ENCODE peak calls at places on chromosomes 11 and 22, in four cellular contexts. U, N, K and M are unnamed samples. For H3K4me1 and H3K27me3, the result is how much of the 10 kb centered on the place peaks cover.

GRCh38 chr22:29030618-29031235 is 30.9 kb downstream of the C22orf31 start:
- DNase-seq in U (no peak), N (peak), K (no peak), M (peak)

GRCh38 chr22:39664485-39665200 is 94.1 kb downstream of the CACNA1I start:
- DNase-seq in U (peak), N (no peak), K (peak), M (no peak)

GRCh38 chr11:2519879-2520735 is 75.3 kb downstream of the KCNQ1 start:
- DNase-seq in U (peak), N (no peak), K (no peak), M (no peak)

GRCh38 chr11:23957309-23957708 is 539.5 kb upstream of the LUZP2 start:
- DNase-seq in U (no peak), N (peak), K (no peak), M (no peak)

GRCh38 chr11:62539238-62539925 is 7.2 kb downstream of the AHNAK start:
- DNase-seq in U (no peak), N (peak), K (peak), M (peak)

GRCh38 chr11:129695543-129696308 is 119.9 kb upstream of the TMEM45B start:
- DNase-seq in U (peak), N (peak), K (peak), M (peak)

GRCh38 chr11:60310407-60310998 is 16.6 kb upstream of the MS4A6E start:
- DNase-seq in U (no peak), N (no peak), K (no peak), M (no peak)

GRCh38 chr11:24496371-24496727 is 504 bp upstream of the LUZP2 start:
- DNase-seq in U (no peak), N (peak), K (no peak), M (peak)

GRCh38 chr11:46200537-46201281 is 76.8 kb upstream of the CREB3L1 start:
- DNase-seq in U (no peak), N (peak), K (no peak), M (no peak)

GRCh38 chr11:64207247-64208085 is 945 bp downstream of the FERMT3 start:
- DNase-seq in U (no peak), N (peak), K (peak), M (no peak)

GRCh38 chr11:134556186-134556585 is 144.1 kb upstream of the B3GAT1 start:
- DNase-seq in U (peak), N (no peak), K (no peak), M (no peak)

GRCh38 chr11:126840201-126840886 is 160.2 kb downstream of the KIRREL3 start:
- DNase-seq in U (no peak), N (peak), K (no peak), M (peak)

GRCh38 chr22:22346401-22347107 is 102.0 kb downstream of the VPREB1 start:
- DNase-seq in U (no peak), N (no peak), K (no peak), M (no peak)

GRCh38 chr11:45026835-45027234 is 76.2 kb upstream of the TP53I11 start:
- DNase-seq in U (no peak), N (no peak), K (no peak), M (no peak)

GRCh38 chr11:47318166-47318565 is 34.3 kb downstream of the MYBPC3 start:
- DNase-seq in U (no peak), N (no peak), K (no peak), M (no peak)

GRCh38 chr11:130786586-130786985 is 129.7 kb downstream of the SNX19 start:
- DNase-seq in U (no peak), N (no peak), K (no peak), M (no peak)

GRCh38 chr11:125170001-125170405 is 5.5 kb downstream of the PKNOX2 start:
- DNase-seq in U (peak), N (peak), K (no peak), M (no peak)

GRCh38 chr22:24115247-24116207 is 65.8 kb upstream of the SUSD2 start:
- DNase-seq in U (no peak), N (no peak), K (no peak), M (no peak)

GRCh38 chr22:44460287-44461082 is 37.5 kb downstream of the RTL6 start:
- DNase-seq in U (no peak), N (no peak), K (no peak), M (no peak)

GRCh38 chr11:123742778-123743177 is 1.3 kb upstream of the ZNF202 start:
- DNase-seq in U (no peak), N (no peak), K (no peak), M (no peak)

GRCh38 chr11:3123316-3123715 is 41.8 kb downstream of the OSBPL5 start:
- DNase-seq in U (no peak), N (no peak), K (no peak), M (no peak)

GRCh38 chr22:23539135-23539838 is 40.8 kb downstream of the IGLL1 start:
- DNase-seq in U (peak), N (peak), K (peak), M (peak)

GRCh38 chr11:15692739-15693138 is 578.0 kb downstream of the INSC start:
- DNase-seq in U (no peak), N (peak), K (no peak), M (no peak)

GRCh38 chr11:79011357-79011756 is 429.5 kb downstream of the TENM4 start:
- DNase-seq in U (no peak), N (no peak), K (no peak), M (no peak)

GRCh38 chr11:61827573-61828378 is at the start of gene FADS2:
- DNase-seq in U (peak), N (peak), K (peak), M (peak)

GRCh38 chr22:47198801-47199251 is 436.4 kb downstream of the TBC1D22A start:
- DNase-seq in U (no peak), N (no peak), K (no peak), M (no peak)

GRCh38 chr22:30010789-30011405 is 69.4 kb upstream of the HORMAD2 start:
- DNase-seq in U (no peak), N (peak), K (no peak), M (no peak)

DNA sequence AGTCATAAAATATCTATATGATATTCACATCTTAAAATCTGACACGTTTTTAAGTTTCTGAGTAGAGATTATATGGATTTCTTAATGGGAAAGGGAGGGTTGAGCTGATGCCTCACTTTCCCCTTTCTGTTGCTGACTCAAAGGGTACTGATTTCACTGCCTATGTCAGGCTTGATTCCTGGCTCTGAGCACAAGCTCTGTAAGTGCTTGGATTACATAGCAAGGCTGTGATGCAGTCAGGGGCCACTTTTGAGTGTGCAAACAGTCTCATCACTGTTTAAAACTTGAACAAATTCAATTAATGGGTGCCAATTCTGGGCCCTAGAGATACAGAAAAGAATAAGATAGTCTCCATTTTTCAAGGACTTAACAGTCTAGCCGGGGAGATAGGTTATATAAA is 14.4 kb downstream of the ATXN10 start:
- DNase-seq in U (no peak), N (peak), K (no peak), M (peak)
- H3K4me1 ChIP-seq in U (under half), N (under half), K (under half), M (half or more)

DNA sequence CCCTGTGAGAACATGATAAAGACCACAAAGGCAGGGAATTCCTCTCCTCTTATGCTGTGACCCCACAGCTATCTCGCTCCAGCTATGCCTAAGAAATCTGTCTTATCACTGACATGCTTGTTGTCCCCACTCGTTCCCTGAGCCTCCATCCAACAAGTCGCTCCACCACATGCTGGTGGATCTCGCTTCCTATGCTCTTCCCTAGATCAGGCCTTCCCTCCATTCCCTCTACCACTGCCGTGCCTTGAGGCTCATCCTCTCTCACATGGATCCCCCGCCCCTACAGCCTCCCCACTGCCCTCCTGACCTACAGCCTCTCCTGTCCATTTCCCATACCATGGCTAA is 1.4 kb upstream of the DGAT2 start:
- DNase-seq in U (no peak), N (no peak), K (no peak), M (no peak)
- H3K27me3 ChIP-seq in U (under half), N (under half), K (under half), M (under half)

DNA sequence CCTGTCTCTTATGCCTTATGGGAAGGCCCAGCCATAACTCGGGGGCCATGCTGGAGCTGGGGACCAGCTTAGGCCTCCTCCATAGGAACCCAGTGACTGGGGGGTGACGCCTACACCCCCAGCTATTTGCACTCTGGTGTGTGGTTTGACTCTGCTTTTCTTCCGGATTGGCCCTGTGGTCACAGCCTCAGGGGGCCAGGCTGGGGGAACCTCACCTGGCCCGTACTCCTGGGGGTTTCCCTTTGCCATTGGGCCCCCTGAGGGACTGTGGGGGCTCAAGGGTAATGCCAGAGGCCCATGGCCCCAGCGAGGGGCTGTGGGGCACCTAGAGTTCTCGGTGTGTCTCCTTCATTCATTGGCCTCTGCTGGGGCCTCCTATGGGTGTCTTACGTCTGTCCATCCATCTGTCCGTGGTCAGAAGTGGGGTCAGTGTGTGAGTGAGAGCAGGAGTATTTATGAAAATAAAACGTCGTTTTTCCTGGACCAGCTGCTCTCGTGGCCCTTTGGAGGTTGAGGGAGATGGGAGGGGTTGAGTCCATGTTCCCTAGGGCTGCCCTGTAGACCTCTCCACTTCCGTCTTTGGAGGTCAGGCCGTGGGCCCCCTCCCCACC is 6.3 kb upstream of the SH3BP1 start:
- DNase-seq in U (no peak), N (no peak), K (peak), M (no peak)
- H3K4me3 ChIP-seq in U (no peak), N (no peak), K (peak), M (no peak)

GRCh38 chr11:75667268-75667830 is 1.5 kb downstream of the MAP6 start:
- DNase-seq in U (peak), N (no peak), K (no peak), M (peak)

GRCh38 chr11:75667831-75668507 is 869 bp downstream of the MAP6 start:
- DNase-seq in U (peak), N (peak), K (peak), M (peak)

GRCh38 chr11:75665126-75665525 is 3.7 kb downstream of the MAP6 start:
- DNase-seq in U (no peak), N (no peak), K (no peak), M (no peak)

GRCh38 chr11:75664366-75664765 is 4.5 kb downstream of the MAP6 start:
- DNase-seq in U (no peak), N (no peak), K (no peak), M (no peak)

GRCh38 chr11:75668508-75669297 is at the start of gene MAP6:
- DNase-seq in U (peak), N (no peak), K (no peak), M (peak)
- H3K4me1 ChIP-seq in U (under half), N (under half), K (under half), M (under half)

DNA sequence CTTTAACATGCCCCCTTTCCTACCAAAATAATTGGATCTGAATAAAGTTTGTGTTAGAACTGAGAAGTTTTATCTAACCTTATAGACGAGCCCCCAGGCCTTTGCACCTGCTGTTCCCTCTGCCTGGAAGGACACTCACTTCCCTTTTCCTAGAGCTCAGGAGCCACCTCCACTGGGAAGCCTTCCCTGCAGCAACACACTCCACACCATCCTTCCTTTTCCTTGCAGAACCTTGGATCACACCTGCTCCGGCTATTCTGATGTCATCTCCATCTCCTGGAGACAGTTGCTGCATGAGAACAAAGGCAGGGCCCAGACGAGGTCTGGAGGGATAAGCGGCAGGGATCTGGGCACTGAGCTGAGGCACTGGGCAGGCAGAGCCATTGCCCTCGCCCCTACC is 22.6 kb upstream of the MYOD1 start:
- DNase-seq in U (no peak), N (no peak), K (no peak), M (no peak)
- H3K27me3 ChIP-seq in U (under half), N (under half), K (under half), M (half or more)

DNA sequence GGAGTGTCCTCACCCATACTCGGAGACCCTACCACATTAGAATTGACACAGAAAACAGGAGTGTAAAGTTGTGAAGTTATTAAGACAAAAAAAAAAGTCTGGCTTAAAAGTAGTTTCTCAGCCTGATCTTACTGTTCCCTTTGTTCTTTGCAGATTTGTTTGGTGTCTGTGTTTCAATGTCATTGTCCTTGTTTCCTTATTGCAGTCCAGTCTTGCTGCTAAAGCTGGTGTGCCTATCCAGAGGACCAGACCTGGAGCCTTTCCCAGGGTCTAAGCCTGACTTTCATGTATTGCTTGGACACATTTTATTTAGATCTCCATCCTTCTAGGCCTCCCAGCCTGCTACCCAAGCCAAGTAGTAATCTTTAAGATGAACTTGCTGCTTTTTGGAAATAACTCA is 11.4 kb upstream of the PRMT3 start:
- DNase-seq in U (no peak), N (no peak), K (no peak), M (no peak)
- H3K4me3 ChIP-seq in U (no peak), N (no peak), K (no peak), M (no peak)

GRCh38 chr11:206516-207212 is 535 bp downstream of the BET1L start:
- DNase-seq in U (no peak), N (no peak), K (no peak), M (peak)
- H3K4me1 ChIP-seq in U (under half), N (under half), K (half or more), M (half or more)

GRCh38 chr11:65419460-65419772 is 3.2 kb upstream of the NEAT1 start:
- DNase-seq in U (no peak), N (no peak), K (no peak), M (no peak)
- H3K27me3 ChIP-seq in U (under half), N (under half), K (under half), M (under half)